ENCODE peak calls at places on chromosomes 16 and 17, in eight cellular contexts. One of them, this sample, is unnamed.

GRCh38 chr16:47395733-47396503 is 64.9 kb downstream of the ITFG1 start:
- DNase-seq in A673: no peak
- DNase-seq in germinal center: no peak
- DNase-seq in NCI-H2171 treated with DMSO at 0.1 percent for 48 hours: peak
- DNase-seq in stimulated activated naive CD4-positive, alpha-beta T cell: no peak
- DNase-seq in activated CD4-positive, alpha-beta T cell treated with anti-CD3 and anti-CD28 coated beads, Interleukin-2, amount 10 ng/mL, durations not matched to agents 24 days and 14 days: no peak
- DNase-seq in NCI-H82: no peak
- DNase-seq in fibroblast of pulmonary artery: no peak
- DNase-seq in this sample: no peak

GRCh38 chr17:11293480-11293879 is 52.5 kb downstream of the SHISA6 start:
- DNase-seq in A673: no peak
- DNase-seq in germinal center: no peak
- DNase-seq in NCI-H2171 treated with DMSO at 0.1 percent for 48 hours: no peak
- DNase-seq in stimulated activated naive CD4-positive, alpha-beta T cell: no peak
- DNase-seq in activated CD4-positive, alpha-beta T cell treated with anti-CD3 and anti-CD28 coated beads, Interleukin-2, amount 10 ng/mL, durations not matched to agents 24 days and 14 days: no peak
- DNase-seq in NCI-H82: no peak
- DNase-seq in fibroblast of pulmonary artery: no peak
- DNase-seq in this sample: no peak

GRCh38 chr16:14196539-14196938 is 125.4 kb downstream of the MRTFB start:
- DNase-seq in A673: peak
- DNase-seq in germinal center: no peak
- DNase-seq in NCI-H2171 treated with DMSO at 0.1 percent for 48 hours: no peak
- DNase-seq in stimulated activated naive CD4-positive, alpha-beta T cell: no peak
- DNase-seq in activated CD4-positive, alpha-beta T cell treated with anti-CD3 and anti-CD28 coated beads, Interleukin-2, amount 10 ng/mL, durations not matched to agents 24 days and 14 days: no peak
- DNase-seq in NCI-H82: no peak
- DNase-seq in fibroblast of pulmonary artery: peak
- DNase-seq in this sample: peak

GRCh38 chr17:43338886-43339516 is 59.8 kb upstream of the ARL4D start:
- DNase-seq in A673: peak
- DNase-seq in germinal center: no peak
- DNase-seq in NCI-H2171 treated with DMSO at 0.1 percent for 48 hours: peak
- DNase-seq in stimulated activated naive CD4-positive, alpha-beta T cell: peak
- DNase-seq in activated CD4-positive, alpha-beta T cell treated with anti-CD3 and anti-CD28 coated beads, Interleukin-2, amount 10 ng/mL, durations not matched to agents 24 days and 14 days: peak
- DNase-seq in NCI-H82: peak
- DNase-seq in fibroblast of pulmonary artery: peak
- DNase-seq in this sample: peak

GRCh38 chr17:72556944-72557826 is 436.4 kb downstream of the SOX9 start:
- DNase-seq in A673: peak
- DNase-seq in germinal center: peak
- DNase-seq in NCI-H2171 treated with DMSO at 0.1 percent for 48 hours: peak
- DNase-seq in stimulated activated naive CD4-positive, alpha-beta T cell: peak
- DNase-seq in activated CD4-positive, alpha-beta T cell treated with anti-CD3 and anti-CD28 coated beads, Interleukin-2, amount 10 ng/mL, durations not matched to agents 24 days and 14 days: peak
- DNase-seq in NCI-H82: peak
- DNase-seq in fibroblast of pulmonary artery: peak
- DNase-seq in this sample: peak

GRCh38 chr17:74825952-74826713 is 33.6 kb downstream of the GRIN2C start:
- DNase-seq in A673: peak
- DNase-seq in germinal center: no peak
- DNase-seq in NCI-H2171 treated with DMSO at 0.1 percent for 48 hours: peak
- DNase-seq in stimulated activated naive CD4-positive, alpha-beta T cell: no peak
- DNase-seq in activated CD4-positive, alpha-beta T cell treated with anti-CD3 and anti-CD28 coated beads, Interleukin-2, amount 10 ng/mL, durations not matched to agents 24 days and 14 days: no peak
- DNase-seq in NCI-H82: peak
- DNase-seq in fibroblast of pulmonary artery: no peak
- DNase-seq in this sample: no peak

GRCh38 chr16:2205104-2205966 is at the start of gene MLST8:
- DNase-seq in A673: peak
- DNase-seq in germinal center: peak
- DNase-seq in NCI-H2171 treated with DMSO at 0.1 percent for 48 hours: peak
- DNase-seq in stimulated activated naive CD4-positive, alpha-beta T cell: peak
- DNase-seq in activated CD4-positive, alpha-beta T cell treated with anti-CD3 and anti-CD28 coated beads, Interleukin-2, amount 10 ng/mL, durations not matched to agents 24 days and 14 days: peak
- DNase-seq in NCI-H82: peak
- DNase-seq in fibroblast of pulmonary artery: peak
- DNase-seq in this sample: peak

GRCh38 chr17:16215965-16216316 is 607 bp upstream of the NCOR1 start:
- DNase-seq in A673: no peak
- DNase-seq in germinal center: peak
- DNase-seq in NCI-H2171 treated with DMSO at 0.1 percent for 48 hours: no peak
- DNase-seq in stimulated activated naive CD4-positive, alpha-beta T cell: no peak
- DNase-seq in activated CD4-positive, alpha-beta T cell treated with anti-CD3 and anti-CD28 coated beads, Interleukin-2, amount 10 ng/mL, durations not matched to agents 24 days and 14 days: no peak
- DNase-seq in NCI-H82: no peak
- DNase-seq in fibroblast of pulmonary artery: no peak
- DNase-seq in this sample: no peak

GRCh38 chr17:79565606-79566250 is 45.1 kb downstream of the RBFOX3 start:
- DNase-seq in A673: no peak
- DNase-seq in germinal center: no peak
- DNase-seq in NCI-H2171 treated with DMSO at 0.1 percent for 48 hours: no peak
- DNase-seq in stimulated activated naive CD4-positive, alpha-beta T cell: no peak
- DNase-seq in activated CD4-positive, alpha-beta T cell treated with anti-CD3 and anti-CD28 coated beads, Interleukin-2, amount 10 ng/mL, durations not matched to agents 24 days and 14 days: no peak
- DNase-seq in NCI-H82: peak
- DNase-seq in fibroblast of pulmonary artery: no peak
- DNase-seq in this sample: no peak

GRCh38 chr16:48596326-48596725 is 13.7 kb downstream of the N4BP1 start:
- DNase-seq in A673: no peak
- DNase-seq in germinal center: no peak
- DNase-seq in NCI-H2171 treated with DMSO at 0.1 percent for 48 hours: no peak
- DNase-seq in stimulated activated naive CD4-positive, alpha-beta T cell: no peak
- DNase-seq in activated CD4-positive, alpha-beta T cell treated with anti-CD3 and anti-CD28 coated beads, Interleukin-2, amount 10 ng/mL, durations not matched to agents 24 days and 14 days: peak
- DNase-seq in NCI-H82: no peak
- DNase-seq in fibroblast of pulmonary artery: no peak
- DNase-seq in this sample: no peak

GRCh38 chr17:36550491-36551417 is 6.0 kb downstream of the GGNBP2 start:
- DNase-seq in A673: no peak
- DNase-seq in germinal center: peak
- DNase-seq in NCI-H2171 treated with DMSO at 0.1 percent for 48 hours: no peak
- DNase-seq in stimulated activated naive CD4-positive, alpha-beta T cell: no peak
- DNase-seq in activated CD4-positive, alpha-beta T cell treated with anti-CD3 and anti-CD28 coated beads, Interleukin-2, amount 10 ng/mL, durations not matched to agents 24 days and 14 days: no peak
- DNase-seq in NCI-H82: no peak
- DNase-seq in fibroblast of pulmonary artery: no peak
- DNase-seq in this sample: no peak

GRCh38 chr17:17537311-17538099 is 41.3 kb upstream of the RASD1 start:
- DNase-seq in A673: peak
- DNase-seq in germinal center: no peak
- DNase-seq in NCI-H2171 treated with DMSO at 0.1 percent for 48 hours: no peak
- DNase-seq in stimulated activated naive CD4-positive, alpha-beta T cell: no peak
- DNase-seq in activated CD4-positive, alpha-beta T cell treated with anti-CD3 and anti-CD28 coated beads, Interleukin-2, amount 10 ng/mL, durations not matched to agents 24 days and 14 days: no peak
- DNase-seq in NCI-H82: no peak
- DNase-seq in fibroblast of pulmonary artery: no peak
- DNase-seq in this sample: no peak

GRCh38 chr17:57279432-57279831 is 23.1 kb downstream of the MSI2 start:
- DNase-seq in A673: no peak
- DNase-seq in germinal center: no peak
- DNase-seq in NCI-H2171 treated with DMSO at 0.1 percent for 48 hours: no peak
- DNase-seq in stimulated activated naive CD4-positive, alpha-beta T cell: no peak
- DNase-seq in activated CD4-positive, alpha-beta T cell treated with anti-CD3 and anti-CD28 coated beads, Interleukin-2, amount 10 ng/mL, durations not matched to agents 24 days and 14 days: no peak
- DNase-seq in NCI-H82: no peak
- DNase-seq in fibroblast of pulmonary artery: no peak
- DNase-seq in this sample: no peak

GRCh38 chr17:60325730-60326524 is 66.0 kb downstream of the USP32 start:
- DNase-seq in A673: no peak
- DNase-seq in germinal center: no peak
- DNase-seq in NCI-H2171 treated with DMSO at 0.1 percent for 48 hours: no peak
- DNase-seq in stimulated activated naive CD4-positive, alpha-beta T cell: no peak
- DNase-seq in activated CD4-positive, alpha-beta T cell treated with anti-CD3 and anti-CD28 coated beads, Interleukin-2, amount 10 ng/mL, durations not matched to agents 24 days and 14 days: peak
- DNase-seq in NCI-H82: no peak
- DNase-seq in fibroblast of pulmonary artery: no peak
- DNase-seq in this sample: no peak

This sample was measured in choroid plexus epithelial cell.